ENCODE peak calls at places on chromosomes 11 and 22, in four cellular contexts. N, C, E and L are unnamed samples.

GRCh38 chr11:31645747-31646146 is 136.2 kb downstream of the ELP4 start:
- DNase-seq in N (peak; percentile 33), C (no peak), E (peak; percentile 20), L (no peak)

GRCh38 chr22:36419177-36419911 is 31.6 kb upstream of the MYH9 start:
- DNase-seq in N (no peak), C (no peak), E (peak; percentile 100), L (no peak)

GRCh38 chr11:14774738-14775137 is 117.3 kb downstream of the CYP2R1 start:
- DNase-seq in E (no peak), N (no peak), C (no peak), L (no peak)

GRCh38 chr11:115924744-115925567 is 420.7 kb upstream of the CADM1 start:
- DNase-seq in C (no peak), N (no peak), E (no peak), L (peak; percentile 99)

GRCh38 chr11:46860218-46860617 is 14.1 kb upstream of the CKAP5 start:
- DNase-seq in E (no peak), C (no peak), N (no peak), L (no peak)

GRCh38 chr11:128451651-128452470 is 135.5 kb downstream of the ETS1 start:
- DNase-seq in E (peak; percentile 82), C (no peak), N (no peak), L (no peak)

GRCh38 chr11:69357458-69358397 is 63.8 kb downstream of the MYEOV start:
- DNase-seq in E (no peak), N (no peak), C (no peak), L (no peak)

GRCh38 chr22:43561421-43562178 is 149.8 kb downstream of the MPPED1 start:
- DNase-seq in E (no peak), N (no peak), C (no peak), L (no peak)

GRCh38 chr11:130831506-130832385 is 84.5 kb downstream of the SNX19 start:
- DNase-seq in N (no peak), E (no peak), C (no peak), L (no peak)

DNA sequence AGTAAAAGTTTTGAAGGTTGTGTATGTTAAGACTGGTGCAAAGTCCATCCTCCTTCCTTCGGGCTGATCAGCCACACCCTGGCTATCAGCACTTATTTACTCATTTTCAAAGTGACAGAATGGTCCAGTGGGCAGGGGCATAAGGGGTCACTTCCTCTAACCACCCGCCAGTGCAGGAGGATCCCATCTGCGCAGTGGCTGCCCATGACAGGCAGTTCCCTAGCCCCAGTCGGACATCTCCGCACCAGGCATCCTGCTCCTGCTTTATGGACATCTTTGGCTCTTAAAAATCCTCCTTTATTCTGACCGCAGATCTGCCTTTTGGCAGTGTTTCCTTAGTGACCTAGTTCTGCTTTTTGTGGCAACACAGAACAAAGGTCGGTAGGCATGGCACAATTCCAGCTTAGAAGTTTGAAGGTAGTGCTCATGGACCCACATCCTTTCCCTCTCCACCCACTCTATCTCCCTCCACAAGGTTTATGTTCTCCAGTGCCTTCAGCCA is 55.9 kb downstream of the BMAL1 start:
- DNase-seq in C (no peak), N (peak; percentile 77), E (peak; percentile 18), L (no peak)
- TF ChIP-seq SRF in C (no peak), N (no peak), E (no peak), L (no peak)

GRCh38 chr11:62842171-62842717 is 2.9 kb upstream of the WDR74 start:
- DNase-seq in N (no peak), C (no peak), E (no peak), L (no peak)
- TF ChIP-seq SRF in N (no peak), C (no peak), E (no peak), L (no peak)

DNA sequence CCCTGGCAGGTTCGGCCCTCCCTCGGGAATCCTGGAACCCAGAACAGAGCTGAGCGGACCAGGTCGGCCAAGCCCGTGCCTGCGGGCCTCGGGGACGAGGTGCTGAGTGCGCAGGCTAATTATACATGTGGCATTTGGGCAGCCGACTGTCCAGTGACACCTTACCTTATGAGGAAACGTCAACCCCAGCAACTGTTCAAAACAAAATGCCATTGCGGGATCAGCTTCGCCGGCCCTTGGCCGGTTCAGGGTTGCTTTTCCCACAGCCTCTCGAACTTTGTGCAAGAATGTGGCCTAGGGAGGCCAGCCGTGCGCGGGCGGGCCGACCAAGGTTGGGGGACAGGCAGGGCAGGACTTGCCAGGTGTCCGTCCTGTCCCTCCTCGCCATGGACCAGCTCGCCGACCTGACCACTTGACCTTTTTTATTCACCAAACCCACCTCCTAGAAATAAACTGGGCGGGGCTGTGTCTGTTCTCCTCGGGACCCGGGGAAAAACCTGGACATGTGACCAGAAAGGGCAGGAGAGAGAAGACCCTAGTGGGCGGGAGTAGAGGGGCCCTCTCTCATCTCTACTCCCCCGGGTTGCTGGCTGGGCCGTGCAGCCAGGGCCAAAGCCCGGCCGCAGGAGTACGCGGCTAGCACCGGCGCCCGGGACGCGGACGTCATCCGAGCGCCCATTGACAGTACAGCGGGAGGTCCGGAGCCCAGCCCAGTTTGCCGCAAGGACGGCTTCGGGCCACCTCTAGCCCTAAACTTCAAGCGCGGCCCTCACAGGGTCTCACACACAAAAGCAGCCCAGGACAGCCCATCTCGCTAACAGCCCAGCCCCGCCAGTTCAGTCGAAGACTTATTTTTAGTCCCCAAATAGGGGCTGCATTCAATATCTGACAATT is 134.3 kb upstream of the C11orf58 start:
- DNase-seq in N (no peak), C (no peak), E (no peak), L (no peak)
- TF ChIP-seq SRF in N (no peak), C (no peak), E (no peak), L (no peak)

GRCh38 chr11:111454561-111455192 is 57.5 kb downstream of the BTG4 start:
- DNase-seq in C (no peak), E (peak; percentile 42), N (no peak), L (no peak)
- TF ChIP-seq SRF in C (no peak), E (no peak), N (no peak), L (no peak)

GRCh38 chr22:27749597-27750225 is 51.8 kb downstream of the MN1 start:
- DNase-seq in C (no peak), N (no peak), E (no peak), L (no peak)
- TF ChIP-seq SRF in C (no peak), N (no peak), E (no peak), L (no peak)

GRCh38 chr11:120013325-120014250 is 124.3 kb downstream of the TRIM29 start:
- DNase-seq in E (peak; percentile 32), C (peak; percentile 81), N (peak; percentile 37), L (no peak)
- TF ChIP-seq SRF in E (no peak), C (peak; percentile 38), N (no peak), L (no peak)

DNA sequence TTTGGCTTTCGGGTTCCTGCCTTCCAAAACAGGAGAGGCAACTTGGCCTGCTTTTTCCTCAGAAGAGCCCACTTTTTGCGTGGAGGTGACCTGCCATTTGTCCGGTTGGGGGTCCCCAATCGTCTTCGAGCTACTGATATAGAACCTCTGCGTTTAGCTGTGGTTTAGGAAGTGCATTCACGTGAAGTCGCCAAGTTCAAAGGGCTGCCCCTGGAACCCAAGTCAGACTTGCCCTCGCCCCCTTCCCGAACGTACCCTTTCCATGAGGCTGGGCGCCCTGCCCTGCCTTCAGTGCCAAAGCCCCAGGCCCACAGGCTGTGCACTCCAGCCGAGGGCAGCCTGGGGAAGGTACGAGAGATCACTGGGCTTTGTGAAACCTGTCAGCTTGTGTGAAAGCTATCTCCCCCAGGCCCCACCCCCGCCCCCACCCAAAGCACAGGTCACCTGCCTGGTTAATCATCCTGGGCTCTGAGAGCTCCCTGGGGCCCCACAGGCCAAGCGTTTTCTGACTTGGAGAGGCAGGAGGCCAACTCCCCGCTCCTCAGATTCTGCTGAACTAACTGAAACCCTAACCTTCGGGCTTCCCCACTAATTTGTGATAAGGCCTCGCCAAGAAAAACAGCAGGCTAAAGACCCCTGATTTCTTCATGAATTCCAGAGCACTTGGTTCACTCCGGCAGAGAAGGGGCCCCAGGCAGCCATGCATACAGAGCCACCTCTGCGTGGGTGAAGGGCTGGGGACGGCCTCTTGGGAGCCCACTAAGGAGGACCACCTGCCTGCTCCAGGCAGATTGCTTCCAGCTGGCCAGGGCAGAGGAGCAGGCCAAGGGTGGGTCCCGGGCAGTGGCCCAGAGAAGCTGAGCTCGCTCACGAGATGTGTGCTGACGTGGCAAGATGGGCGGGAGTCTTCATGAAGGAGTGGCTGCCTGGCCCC is 25.8 kb upstream of the KCNQ1OT1 start:
- DNase-seq in C (no peak), E (peak; percentile 79), N (no peak), L (no peak)
- TF ChIP-seq SRF in C (no peak), E (no peak), N (no peak), L (no peak)

GRCh38 chr11:75024068-75024449 is 35.3 kb downstream of the NEU3 start:
- DNase-seq in N (no peak), C (no peak), E (no peak), L (no peak)

GRCh38 chr11:75023446-75024067 is 34.8 kb downstream of the NEU3 start:
- DNase-seq in C (no peak), N (no peak), E (no peak), L (no peak)

GRCh38 chr11:75025561-75025960 is 36.8 kb downstream of the NEU3 start:
- DNase-seq in C (no peak), N (no peak), E (no peak), L (no peak)

GRCh38 chr11:75022759-75023396 is 34.1 kb downstream of the NEU3 start:
- DNase-seq in N (peak; percentile 60), E (peak; percentile 73), C (peak; percentile 83), L (peak; percentile 45)

DNA sequence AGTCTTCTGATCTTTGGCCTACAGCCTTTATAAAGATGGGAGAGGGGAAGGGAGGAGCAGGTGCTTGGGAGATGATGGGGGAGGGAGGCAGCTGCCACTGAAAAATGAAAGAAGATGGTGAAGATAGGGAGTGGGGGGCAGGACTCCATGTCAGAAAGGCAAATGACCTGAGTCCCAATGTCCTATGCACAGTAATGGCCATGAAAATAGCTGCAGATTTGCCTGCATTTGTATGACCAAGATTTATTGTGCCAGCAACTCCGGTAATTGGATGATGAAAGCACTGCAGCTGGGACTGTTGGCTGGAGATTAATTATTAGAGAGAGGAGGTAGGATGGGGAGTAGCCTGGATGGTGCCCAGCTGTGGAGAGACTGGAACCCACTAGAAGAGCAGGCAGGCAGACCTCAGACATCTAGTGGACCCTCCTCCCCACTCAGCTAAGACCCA is 36.1 kb downstream of the NEU3 start:
- DNase-seq in C (no peak), E (no peak), N (no peak), L (no peak)
- TF ChIP-seq SRF in C (no peak), E (no peak), N (no peak), L (no peak)

GRCh38 chr22:31585161-31585859 is 76.7 kb downstream of the PISD start:
- DNase-seq in N (no peak), E (peak; percentile 61), C (no peak), L (no peak)
- TF ChIP-seq SRF in N (no peak), E (no peak), C (no peak), L (no peak)

DNA sequence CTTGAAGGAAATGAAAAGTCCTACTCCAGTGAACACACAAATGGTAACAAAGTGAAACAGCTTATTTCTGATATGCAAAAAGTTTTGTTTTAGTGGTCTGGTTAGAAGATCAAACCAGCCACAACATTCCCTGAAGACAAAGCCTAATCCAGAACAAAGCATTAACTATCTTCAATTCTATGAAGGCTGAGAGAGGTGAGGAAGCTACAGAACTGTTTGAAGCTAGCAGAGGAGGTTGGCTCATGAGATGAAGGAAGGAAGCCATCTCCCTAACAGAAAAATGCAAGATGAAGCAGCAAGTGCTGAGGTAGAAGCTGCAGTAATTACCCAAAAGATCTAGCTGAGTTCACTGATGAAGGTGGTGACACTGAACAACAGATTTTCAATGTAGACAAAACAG is 168.4 kb downstream of the IGLL1 start:
- DNase-seq in E (no peak), C (no peak), N (no peak), L (no peak)
- TF ChIP-seq SRF in E (no peak), C (no peak), N (no peak), L (no peak)